ENCODE peak calls at places on chromosomes 4 and X, in five cellular contexts. One of them, this sample, is unnamed.
A peak's percentile ranks its signal among the peaks of the same experiment; 100 is the strongest.

GRCh38 chr4:109214622-109215350 is 87.7 kb downstream of the COL25A1 start:
- DNase-seq in mammary epithelial cell: no peak
- DNase-seq in HCT116: no peak
- DNase-seq in astrocyte: peak; percentile 47
- DNase-seq in fibroblast of lung: peak; percentile 54
- DNase-seq in this sample: peak; percentile 10

GRCh38 chr4:535924-536281 is 36.9 kb downstream of the PIGG start:
- DNase-seq in HCT116: no peak
- DNase-seq in fibroblast of lung: no peak
- DNase-seq in mammary epithelial cell: no peak
- DNase-seq in astrocyte: no peak
- DNase-seq in this sample: no peak

GRCh38 chr4:53196872-53197759 is 168.7 kb downstream of the SCFD2 start:
- DNase-seq in mammary epithelial cell: peak; percentile 47
- DNase-seq in fibroblast of lung: peak; percentile 74
- DNase-seq in astrocyte: peak; percentile 60
- DNase-seq in HCT116: peak; percentile 70
- DNase-seq in this sample: peak; percentile 80

GRCh38 chr4:79650794-79651431 is 242.9 kb upstream of the GK2 start:
- DNase-seq in fibroblast of lung: peak; percentile 81
- DNase-seq in astrocyte: peak; percentile 84
- DNase-seq in mammary epithelial cell: peak; percentile 44
- DNase-seq in HCT116: no peak
- DNase-seq in this sample: peak; percentile 62

GRCh38 chr4:109052699-109053656 is 249.5 kb downstream of the COL25A1 start:
- DNase-seq in HCT116: no peak
- DNase-seq in mammary epithelial cell: no peak
- DNase-seq in astrocyte: peak; percentile 36
- DNase-seq in fibroblast of lung: peak; percentile 57
- DNase-seq in this sample: no peak

GRCh38 chr4:150593996-150594395 is 12.0 kb downstream of the MAB21L2 start:
- DNase-seq in astrocyte: peak; percentile 26
- DNase-seq in HCT116: no peak
- DNase-seq in fibroblast of lung: peak; percentile 30
- DNase-seq in mammary epithelial cell: no peak
- DNase-seq in this sample: peak; percentile 30

GRCh38 chrX:149937881-149938426 is 337 bp downstream of the EOLA2 start:
- DNase-seq in mammary epithelial cell: no peak
- DNase-seq in HCT116: no peak
- DNase-seq in fibroblast of lung: peak; percentile 11
- DNase-seq in astrocyte: peak; percentile 6
- DNase-seq in this sample: peak; percentile 43

GRCh38 chr4:81631958-81632439 is 160.3 kb upstream of the RASGEF1B start:
- DNase-seq in fibroblast of lung: peak; percentile 84
- DNase-seq in mammary epithelial cell: peak; percentile 99
- DNase-seq in astrocyte: peak; percentile 82
- DNase-seq in HCT116: no peak
- DNase-seq in this sample: peak; percentile 92

GRCh38 chrX:15158736-15159406 is 111.0 kb downstream of the ASB9 start:
- DNase-seq in astrocyte: no peak
- DNase-seq in fibroblast of lung: no peak
- DNase-seq in HCT116: no peak
- DNase-seq in mammary epithelial cell: peak; percentile 72
- DNase-seq in this sample: peak; percentile 24

GRCh38 chr4:84470204-84470785 is 28.8 kb downstream of the NKX6-1 start:
- DNase-seq in fibroblast of lung: no peak
- DNase-seq in mammary epithelial cell: no peak
- DNase-seq in HCT116: no peak
- DNase-seq in astrocyte: no peak
- DNase-seq in this sample: no peak

GRCh38 chr4:106208481-106209460 is 107.2 kb downstream of the TBCK start:
- DNase-seq in astrocyte: no peak
- DNase-seq in fibroblast of lung: no peak
- DNase-seq in mammary epithelial cell: no peak
- DNase-seq in HCT116: no peak
- DNase-seq in this sample: no peak

GRCh38 chr4:110381784-110382183 is 94.2 kb upstream of the ENPEP start:
- DNase-seq in fibroblast of lung: no peak
- DNase-seq in astrocyte: no peak
- DNase-seq in HCT116: no peak
- DNase-seq in mammary epithelial cell: no peak
- DNase-seq in this sample: no peak

GRCh38 chr4:140078366-140078765 is 75.6 kb downstream of the MAML3 start:
- DNase-seq in fibroblast of lung: peak; percentile 69
- DNase-seq in astrocyte: peak; percentile 61
- DNase-seq in HCT116: no peak
- DNase-seq in mammary epithelial cell: no peak
- DNase-seq in this sample: peak; percentile 28

GRCh38 chrX:10769696-10770619 is 149.6 kb upstream of the MID1 start:
- DNase-seq in mammary epithelial cell: no peak
- DNase-seq in astrocyte: peak; percentile 38
- DNase-seq in HCT116: no peak
- DNase-seq in fibroblast of lung: peak; percentile 49
- DNase-seq in this sample: peak; percentile 57

GRCh38 chr4:8558080-8558960 is 21.9 kb upstream of the GPR78 start:
- DNase-seq in fibroblast of lung: peak; percentile 64
- DNase-seq in astrocyte: peak; percentile 37
- DNase-seq in HCT116: no peak
- DNase-seq in mammary epithelial cell: no peak
- DNase-seq in this sample: peak; percentile 85

GRCh38 chrX:110563276-110563675 is 204.6 kb downstream of the RTL9 start:
- DNase-seq in HCT116: no peak
- DNase-seq in fibroblast of lung: peak; percentile 80
- DNase-seq in astrocyte: peak; percentile 76
- DNase-seq in mammary epithelial cell: no peak
- DNase-seq in this sample: peak; percentile 66

GRCh38 chrX:56026816-56027215 is 205.3 kb upstream of the KLF8 start:
- DNase-seq in fibroblast of lung: no peak
- DNase-seq in astrocyte: no peak
- DNase-seq in mammary epithelial cell: no peak
- DNase-seq in HCT116: no peak
- DNase-seq in this sample: no peak

GRCh38 chr4:1368421-1369090 is 21.5 kb downstream of the UVSSA start:
- DNase-seq in astrocyte: no peak
- DNase-seq in mammary epithelial cell: no peak
- DNase-seq in fibroblast of lung: no peak
- DNase-seq in HCT116: no peak
- DNase-seq in this sample: no peak

GRCh38 chr4:143207555-143207954 is 22.8 kb downstream of the USP38 start:
- DNase-seq in HCT116: no peak
- DNase-seq in fibroblast of lung: peak; percentile 10
- DNase-seq in astrocyte: no peak
- DNase-seq in mammary epithelial cell: peak; percentile 16
- DNase-seq in this sample: peak; percentile 40

GRCh38 chr4:123415977-123416376 is 19.4 kb downstream of the SPRY1 start:
- DNase-seq in mammary epithelial cell: peak; percentile 56
- DNase-seq in fibroblast of lung: peak; percentile 78
- DNase-seq in astrocyte: peak; percentile 76
- DNase-seq in HCT116: no peak
- DNase-seq in this sample: peak; percentile 60

GRCh38 chr4:119209077-119209476 is 3.4 kb upstream of the USP53 start:
- DNase-seq in mammary epithelial cell: peak; percentile 98
- DNase-seq in astrocyte: peak; percentile 89
- DNase-seq in HCT116: peak; percentile 95
- DNase-seq in fibroblast of lung: peak; percentile 94
- DNase-seq in this sample: peak; percentile 95

GRCh38 chr4:174352405-174352804 is 68.7 kb downstream of the CEP44 start:
- DNase-seq in fibroblast of lung: no peak
- DNase-seq in mammary epithelial cell: no peak
- DNase-seq in HCT116: no peak
- DNase-seq in astrocyte: no peak
- DNase-seq in this sample: no peak

GRCh38 chrX:13535371-13535770 is 34.0 kb upstream of the EGFL6 start:
- DNase-seq in astrocyte: peak; percentile 3
- DNase-seq in mammary epithelial cell: no peak
- DNase-seq in HCT116: no peak
- DNase-seq in fibroblast of lung: peak; percentile 10
- DNase-seq in this sample: no peak

GRCh38 chr4:152708806-152709205 is 29.0 kb upstream of the TMEM154 start:
- DNase-seq in mammary epithelial cell: no peak
- DNase-seq in astrocyte: no peak
- DNase-seq in fibroblast of lung: no peak
- DNase-seq in HCT116: no peak
- DNase-seq in this sample: no peak
- H2AFZ ChIP-seq in mammary epithelial cell: no peak overlapping the region
- H2AFZ ChIP-seq in astrocyte: no peak overlapping the region
- H2AFZ ChIP-seq in fibroblast of lung: no peak overlapping the region
- H2AFZ ChIP-seq in HCT116: no peak overlapping the region
- H2AFZ ChIP-seq in this sample: no peak overlapping the region

DNA sequence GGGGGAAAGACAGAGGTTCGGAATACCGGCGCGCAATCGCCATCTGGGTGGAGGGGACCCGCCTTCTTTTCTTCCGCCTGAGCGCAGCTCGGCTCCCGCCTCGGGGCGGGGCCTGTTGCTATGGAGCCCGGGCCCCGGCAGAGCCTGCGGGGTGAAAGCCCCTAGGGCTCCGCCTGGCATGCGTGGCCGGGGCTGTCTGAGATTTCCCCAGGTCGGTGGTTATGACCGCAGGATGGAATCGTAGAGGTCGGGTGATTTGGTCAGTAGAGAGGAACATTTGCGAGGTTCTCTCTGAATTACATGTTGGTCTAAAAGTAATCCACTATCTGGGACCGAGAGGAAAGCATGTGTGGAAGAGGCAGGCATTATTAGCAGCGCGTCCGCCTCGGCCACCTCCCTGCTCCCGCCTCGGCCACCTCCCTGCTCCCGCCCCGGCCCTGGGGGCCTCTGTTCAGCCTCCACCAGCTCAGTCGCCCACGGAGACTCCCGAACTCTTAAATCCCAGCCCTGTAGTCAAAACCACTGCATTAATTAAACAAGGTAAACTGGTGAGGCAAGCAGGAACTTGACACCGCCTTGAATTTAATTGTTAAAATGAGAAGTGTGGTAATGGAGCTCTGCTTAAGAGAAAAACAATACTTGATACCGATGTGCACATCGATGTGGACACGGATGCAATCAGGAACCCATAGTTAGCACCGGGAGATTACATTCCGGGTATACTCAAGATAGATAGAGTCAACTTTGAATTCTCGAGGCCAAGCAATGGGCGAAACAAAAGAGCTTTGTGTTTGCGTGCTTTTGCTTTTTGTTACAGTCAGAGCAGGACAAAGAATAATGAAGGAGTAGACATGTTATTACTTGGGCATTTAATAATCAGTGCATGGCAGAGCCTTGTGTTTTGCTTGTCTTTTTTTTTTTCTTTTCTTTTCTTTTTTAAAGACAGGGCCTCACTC is 45.2 kb downstream of the TRIM2 start:
- DNase-seq in HCT116: peak; percentile 29
- DNase-seq in astrocyte: peak; percentile 56
- DNase-seq in mammary epithelial cell: peak; percentile 73
- DNase-seq in fibroblast of lung: peak; percentile 79
- DNase-seq in this sample: peak; percentile 89
- TF ChIP-seq EZH2 in HCT116: no peak
- TF ChIP-seq EZH2 in astrocyte: no peak
- TF ChIP-seq EZH2 in mammary epithelial cell: no peak
- TF ChIP-seq EZH2 in fibroblast of lung: no peak
- TF ChIP-seq EZH2 in this sample: no peak

GRCh38 chr4:89054627-89055026 is 2.4 kb downstream of the FAM13A start:
- DNase-seq in HCT116: no peak
- DNase-seq in astrocyte: no peak
- DNase-seq in mammary epithelial cell: no peak
- DNase-seq in fibroblast of lung: no peak
- DNase-seq in this sample: no peak

GRCh38 chr4:89056292-89056952 is 563 bp downstream of the FAM13A start:
- DNase-seq in HCT116: no peak
- DNase-seq in mammary epithelial cell: no peak
- DNase-seq in astrocyte: no peak
- DNase-seq in fibroblast of lung: no peak
- DNase-seq in this sample: no peak

GRCh38 chr4:89055157-89056080 is 1.6 kb downstream of the FAM13A start:
- DNase-seq in astrocyte: no peak
- DNase-seq in HCT116: no peak
- DNase-seq in mammary epithelial cell: peak; percentile 6
- DNase-seq in fibroblast of lung: no peak
- DNase-seq in this sample: peak; percentile 28

GRCh38 chr4:89056953-89057398 is at the start of gene FAM13A:
- DNase-seq in HCT116: peak; percentile 91
- DNase-seq in mammary epithelial cell: peak; percentile 90
- DNase-seq in astrocyte: peak; percentile 98
- DNase-seq in fibroblast of lung: peak; percentile 99
- DNase-seq in this sample: peak; percentile 98
- H2AFZ ChIP-seq in HCT116: peak within 1 kb of the TSS; percentile 91
- H2AFZ ChIP-seq in mammary epithelial cell: peak within 1 kb of the TSS; percentile 98
- H2AFZ ChIP-seq in astrocyte: peak within 1 kb of the TSS; percentile 80
- H2AFZ ChIP-seq in fibroblast of lung: peak within 1 kb of the TSS; percentile 80
- H2AFZ ChIP-seq in this sample: peak within 1 kb of the TSS; percentile 99

DNA sequence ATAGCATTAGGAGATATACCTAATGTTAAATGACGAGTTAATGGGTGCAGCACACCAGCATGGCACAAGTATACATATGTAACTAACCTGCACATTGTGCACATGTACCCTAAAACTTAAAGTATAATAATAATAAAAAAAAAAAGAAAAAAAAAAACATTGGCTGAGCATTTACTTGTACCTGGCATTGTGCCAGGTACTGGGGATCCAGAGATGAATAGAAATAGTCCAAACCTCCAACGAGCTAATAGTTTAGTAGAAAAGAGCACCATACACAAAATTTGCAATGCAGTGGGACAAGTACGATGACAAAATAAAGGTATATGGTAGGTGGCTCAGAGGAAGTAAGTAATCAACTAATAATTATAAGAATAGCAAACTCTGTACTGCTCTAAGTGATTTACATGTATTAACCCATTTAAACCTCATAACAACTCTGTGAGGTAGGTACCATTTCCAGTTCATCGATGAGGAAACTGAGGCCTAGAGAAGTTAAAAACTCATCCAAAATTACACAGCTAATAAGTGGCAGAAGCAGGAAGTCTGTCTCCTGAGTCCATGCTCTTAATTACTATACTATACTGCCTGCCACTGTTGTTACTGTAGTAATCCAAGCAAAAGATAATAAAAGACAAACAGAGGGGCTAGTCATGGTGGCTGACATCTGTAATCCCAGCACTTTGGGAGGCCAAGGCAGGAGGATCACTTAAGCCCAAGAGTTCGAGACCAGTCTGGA is 319.3 kb downstream of the OPHN1 start:
- DNase-seq in fibroblast of lung: no peak
- DNase-seq in HCT116: no peak
- DNase-seq in mammary epithelial cell: no peak
- DNase-seq in astrocyte: no peak
- DNase-seq in this sample: no peak
- TF ChIP-seq EZH2 in fibroblast of lung: no peak
- TF ChIP-seq EZH2 in HCT116: no peak
- TF ChIP-seq EZH2 in mammary epithelial cell: no peak
- TF ChIP-seq EZH2 in astrocyte: no peak
- TF ChIP-seq EZH2 in this sample: no peak